ENCODE peak calls at places on chromosome 16, in nine cellular contexts. K, N, H, V, E, P, A, O and I are unnamed samples. For H3K27me3, H3K4me1 and H3K36me3, the result is how much of the 10 kb centered on the place peaks cover.

GRCh38 chr16:75789237-75789636 is 62.9 kb upstream of the CPHXL start:
- DNase-seq in K (no peak), N (no peak), H (no peak), V (no peak), E (peak), P (no peak), A (peak), O (no peak), I (no peak)

GRCh38 chr16:3461120-3461519 is 17.6 kb downstream of the NAA60 start:
- DNase-seq in K (no peak), N (no peak), H (no peak), V (no peak), E (no peak), P (no peak), A (no peak), O (peak), I (no peak)

GRCh38 chr16:2776500-2777139 is 460 bp downstream of the ELOB start:
- DNase-seq in K (no peak), N (no peak), H (peak), V (no peak), E (no peak), P (no peak), A (peak), O (no peak), I (no peak)

GRCh38 chr16:24841291-24841690 is 4.5 kb upstream of the SLC5A11 start:
- DNase-seq in K (no peak), N (no peak), H (no peak), V (no peak), E (no peak), P (no peak), A (no peak), O (no peak), I (no peak)

GRCh38 chr16:47847220-47847970 is 308.4 kb downstream of the ABCC12 start:
- DNase-seq in K (no peak), N (no peak), H (peak), V (no peak), E (no peak), P (no peak), A (no peak), O (no peak), I (peak)

GRCh38 chr16:80752563-80752962 is 51.8 kb downstream of the CDYL2 start:
- DNase-seq in K (no peak), N (no peak), H (no peak), V (no peak), E (no peak), P (no peak), A (no peak), O (no peak), I (no peak)

GRCh38 chr16:8848231-8848938 is 20.4 kb downstream of the CARHSP1 start:
- DNase-seq in K (no peak), N (peak), H (no peak), V (no peak), E (no peak), P (no peak), A (no peak), O (no peak), I (no peak)

GRCh38 chr16:14101415-14101814 is 30.3 kb downstream of the MRTFB start:
- DNase-seq in K (no peak), N (no peak), H (no peak), V (no peak), E (no peak), P (no peak), A (no peak), O (no peak), I (no peak)

GRCh38 chr16:19809121-19809635 is 75.5 kb downstream of the GPRC5B start:
- DNase-seq in K (no peak), N (peak), H (no peak), V (peak), E (no peak), P (peak), A (no peak), O (no peak), I (no peak)

GRCh38 chr16:62891-63290 is 9.3 kb downstream of the SNRNP25 start:
- DNase-seq in K (no peak), N (no peak), H (no peak), V (no peak), E (no peak), P (no peak), A (no peak), O (no peak), I (no peak)

GRCh38 chr16:24135624-24136296 is 120.4 kb upstream of the CACNG3 start:
- DNase-seq in K (no peak), N (no peak), H (no peak), V (no peak), E (no peak), P (no peak), A (no peak), O (peak), I (no peak)

GRCh38 chr16:50251375-50252081 is 14.8 kb upstream of the ADCY7 start:
- DNase-seq in K (no peak), N (no peak), H (no peak), V (no peak), E (no peak), P (no peak), A (no peak), O (no peak), I (peak)

GRCh38 chr16:14420721-14421488 is 209.2 kb downstream of the PARN start:
- DNase-seq in K (no peak), N (no peak), H (no peak), V (no peak), E (no peak), P (no peak), A (no peak), O (no peak), I (no peak)

GRCh38 chr16:9847146-9847545 is 335.1 kb downstream of the GRIN2A start:
- DNase-seq in K (no peak), N (no peak), H (no peak), V (no peak), E (no peak), P (no peak), A (no peak), O (no peak), I (no peak)

GRCh38 chr16:87652799-87653198 is 50.5 kb downstream of the JPH3 start:
- DNase-seq in K (no peak), N (no peak), H (no peak), V (no peak), E (no peak), P (no peak), A (no peak), O (no peak), I (no peak)

GRCh38 chr16:87648698-87649487 is 46.6 kb downstream of the JPH3 start:
- DNase-seq in K (no peak), N (no peak), H (no peak), V (no peak), E (no peak), P (no peak), A (no peak), O (no peak), I (no peak)

GRCh38 chr16:87654826-87655225 is 52.5 kb downstream of the JPH3 start:
- DNase-seq in K (no peak), N (no peak), H (no peak), V (no peak), E (no peak), P (no peak), A (no peak), O (no peak), I (no peak)

GRCh38 chr16:87652386-87652785 is 50.1 kb downstream of the JPH3 start:
- DNase-seq in K (no peak), N (no peak), H (no peak), V (no peak), E (no peak), P (no peak), A (no peak), O (no peak), I (no peak)

GRCh38 chr16:87653234-87653633 is 50.9 kb downstream of the JPH3 start:
- DNase-seq in K (no peak), N (no peak), H (no peak), V (no peak), E (peak), P (no peak), A (peak), O (peak), I (no peak)
- H3K27me3 ChIP-seq in K (under half), N (half or more), H (under half), V (under half), E (under half), P (half or more), A (under half), O (under half), I (under half)

GRCh38 chr16:67806428-67807147 is at the start of the genes RANBP10 and TSNAXIP1:
- DNase-seq in K (peak), N (peak), H (peak), V (peak), E (peak), P (peak), A (peak), O (peak), I (peak)
- H3K4me1 ChIP-seq in K (under half), N (under half), H (under half), V (under half), E (under half), P (under half), A (under half), O (under half), I (under half)

GRCh38 chr16:4700380-4700996 is 7.1 kb downstream of the NUDT16L1 start:
- DNase-seq in K (no peak), N (peak), H (no peak), V (peak), E (no peak), P (no peak), A (no peak), O (peak), I (no peak)

GRCh38 chr16:4699030-4699556 is 5.7 kb downstream of the NUDT16L1 start:
- DNase-seq in K (no peak), N (peak), H (peak), V (no peak), E (no peak), P (no peak), A (no peak), O (peak), I (no peak)

GRCh38 chr16:4701791-4702465 is 8.6 kb downstream of the NUDT16L1 start:
- DNase-seq in K (no peak), N (peak), H (peak), V (no peak), E (no peak), P (no peak), A (peak), O (no peak), I (no peak)

GRCh38 chr16:4702466-4702808 is 9.1 kb downstream of the NUDT16L1 start:
- DNase-seq in K (no peak), N (peak), H (no peak), V (no peak), E (no peak), P (no peak), A (peak), O (no peak), I (no peak)

DNA sequence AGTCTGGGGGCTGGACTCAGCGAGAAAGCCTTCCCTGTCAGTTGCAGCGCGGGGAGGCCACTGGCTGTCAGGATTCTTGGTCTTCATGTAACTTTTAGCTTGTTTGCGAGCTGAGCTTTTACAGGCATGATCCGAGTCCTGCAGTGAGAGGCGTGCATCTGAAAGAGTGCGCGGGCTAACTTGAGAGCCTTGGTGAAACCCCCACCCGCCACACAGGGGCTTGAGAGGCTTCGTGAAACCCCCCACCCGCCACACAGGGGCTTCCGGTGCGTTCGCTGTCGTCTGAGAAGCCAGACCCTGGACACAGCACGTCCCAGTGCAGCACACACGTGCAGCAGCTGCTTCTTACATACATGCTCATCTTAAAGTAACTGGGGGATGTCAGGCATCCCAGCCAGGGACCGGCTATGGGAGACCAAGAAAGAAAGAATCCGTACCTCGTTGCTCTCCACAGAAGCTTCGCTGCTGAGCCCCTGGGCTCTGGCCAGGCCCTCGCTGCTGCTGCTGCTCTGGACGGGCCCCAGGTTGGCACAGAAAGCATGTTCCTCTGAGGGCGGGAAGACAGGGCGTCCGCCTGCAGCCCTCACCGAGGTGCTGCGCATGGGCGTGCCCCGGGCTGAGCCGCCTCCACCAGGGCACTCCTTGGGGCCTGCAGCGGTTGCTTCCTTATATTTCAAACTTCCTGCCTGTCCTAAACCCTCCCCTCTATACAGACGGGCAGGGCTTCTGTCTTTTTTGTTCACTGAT is 7.8 kb downstream of the NUDT16L1 start:
- DNase-seq in K (peak), N (peak), H (no peak), V (no peak), E (no peak), P (no peak), A (no peak), O (no peak), I (no peak)
- H3K36me3 ChIP-seq in K (half or more), N (under half), H (under half), V (under half), E (under half), P (under half), A (under half), O (half or more), I (half or more)

GRCh38 chr16:88694221-88695087 is 8.1 kb upstream of the SNAI3 start:
- DNase-seq in K (no peak), N (no peak), H (no peak), V (no peak), E (no peak), P (no peak), A (no peak), O (no peak), I (no peak)
- H3K27me3 ChIP-seq in K (under half), N (under half), H (under half), V (under half), E (under half), P (under half), A (under half), O (under half), I (under half)

DNA sequence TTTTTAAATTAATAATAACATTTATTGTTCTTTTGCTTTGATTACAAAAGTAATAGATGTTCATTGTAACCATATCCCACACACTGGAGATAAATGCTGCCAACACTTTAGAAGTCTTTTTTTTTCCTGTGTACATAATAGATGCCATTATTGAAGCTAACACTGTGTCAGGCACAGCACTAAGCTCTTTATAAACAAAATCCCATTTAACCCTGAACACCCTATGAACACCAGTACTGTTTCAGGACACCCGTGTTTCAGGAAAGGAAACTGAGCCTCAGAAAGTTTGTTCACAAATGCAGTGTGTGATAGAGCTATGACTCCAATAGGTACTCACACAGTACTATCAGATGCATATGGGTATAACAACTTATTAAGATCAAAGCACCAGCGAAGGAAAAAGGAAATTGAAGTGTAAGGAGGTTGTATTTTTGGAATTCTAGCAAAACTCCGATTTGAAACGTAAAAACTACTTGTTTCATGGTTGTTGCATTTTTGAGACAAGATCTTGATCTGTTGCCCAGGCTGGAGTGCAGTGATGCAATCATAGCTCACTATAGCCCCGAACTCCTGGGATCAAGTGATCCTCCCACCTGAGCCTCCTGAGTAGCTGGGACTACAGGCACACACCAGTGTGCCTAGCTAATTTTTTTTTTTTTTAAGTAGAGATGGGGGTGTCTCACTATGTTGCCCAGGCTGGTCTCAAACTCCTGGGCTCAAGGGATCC is 2.0 kb upstream of the KIFC3 start:
- DNase-seq in K (no peak), N (peak), H (no peak), V (no peak), E (no peak), P (no peak), A (no peak), O (no peak), I (no peak)
- H3K4me1 ChIP-seq in K (half or more), N (half or more), H (under half), V (half or more), E (under half), P (half or more), A (half or more), O (under half), I (under half)

DNA sequence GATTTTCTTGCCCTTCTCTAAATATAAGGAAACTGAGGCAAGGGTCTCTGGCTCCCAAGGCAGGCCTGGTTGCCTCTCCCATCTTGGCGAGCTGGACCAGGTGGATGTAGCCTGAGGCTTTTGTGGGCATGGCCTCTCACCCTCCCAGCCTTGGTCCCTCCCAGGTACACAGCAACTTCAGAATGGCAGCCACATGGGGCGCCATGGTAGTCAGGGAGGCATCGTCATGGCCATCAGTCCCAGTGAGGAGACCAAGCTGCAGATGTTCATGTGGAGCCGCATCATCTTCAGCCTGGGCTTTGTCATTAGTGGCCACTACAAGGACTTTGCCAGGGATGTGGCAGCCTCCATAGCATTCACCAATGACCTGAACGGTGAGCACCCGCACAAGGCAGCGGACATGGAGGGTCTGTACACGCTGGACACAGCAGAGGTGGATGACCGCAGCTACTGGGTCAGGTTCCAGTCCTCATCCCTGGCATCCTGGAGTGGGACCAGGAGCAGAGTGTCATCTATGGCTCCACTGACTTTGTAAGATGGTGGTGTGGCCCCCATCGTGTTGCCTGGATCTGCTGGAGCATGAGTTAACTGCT is 165.8 kb upstream of the ZNF267 start:
- DNase-seq in K (no peak), N (no peak), H (no peak), V (no peak), E (no peak), P (no peak), A (no peak), O (peak), I (peak)
- H3K36me3 ChIP-seq in K (under half), N (under half), H (under half), V (under half), E (under half), P (under half), A (under half), O (under half), I (under half)

GRCh38 chr16:86578499-86579267 is at the start of gene FOXL1:
- DNase-seq in K (no peak), N (no peak), H (no peak), V (no peak), E (no peak), P (no peak), A (peak), O (peak), I (no peak)

GRCh38 chr16:86580063-86580797 is 1.9 kb downstream of the FOXL1 start:
- DNase-seq in K (no peak), N (no peak), H (no peak), V (no peak), E (no peak), P (no peak), A (no peak), O (no peak), I (no peak)

GRCh38 chr16:86580798-86581185 is 2.4 kb downstream of the FOXL1 start:
- DNase-seq in K (no peak), N (no peak), H (no peak), V (no peak), E (no peak), P (no peak), A (no peak), O (no peak), I (no peak)

GRCh38 chr16:86578056-86578455 is 293 bp upstream of the FOXL1 start:
- DNase-seq in K (no peak), N (no peak), H (no peak), V (no peak), E (no peak), P (no peak), A (peak), O (no peak), I (no peak)

DNA sequence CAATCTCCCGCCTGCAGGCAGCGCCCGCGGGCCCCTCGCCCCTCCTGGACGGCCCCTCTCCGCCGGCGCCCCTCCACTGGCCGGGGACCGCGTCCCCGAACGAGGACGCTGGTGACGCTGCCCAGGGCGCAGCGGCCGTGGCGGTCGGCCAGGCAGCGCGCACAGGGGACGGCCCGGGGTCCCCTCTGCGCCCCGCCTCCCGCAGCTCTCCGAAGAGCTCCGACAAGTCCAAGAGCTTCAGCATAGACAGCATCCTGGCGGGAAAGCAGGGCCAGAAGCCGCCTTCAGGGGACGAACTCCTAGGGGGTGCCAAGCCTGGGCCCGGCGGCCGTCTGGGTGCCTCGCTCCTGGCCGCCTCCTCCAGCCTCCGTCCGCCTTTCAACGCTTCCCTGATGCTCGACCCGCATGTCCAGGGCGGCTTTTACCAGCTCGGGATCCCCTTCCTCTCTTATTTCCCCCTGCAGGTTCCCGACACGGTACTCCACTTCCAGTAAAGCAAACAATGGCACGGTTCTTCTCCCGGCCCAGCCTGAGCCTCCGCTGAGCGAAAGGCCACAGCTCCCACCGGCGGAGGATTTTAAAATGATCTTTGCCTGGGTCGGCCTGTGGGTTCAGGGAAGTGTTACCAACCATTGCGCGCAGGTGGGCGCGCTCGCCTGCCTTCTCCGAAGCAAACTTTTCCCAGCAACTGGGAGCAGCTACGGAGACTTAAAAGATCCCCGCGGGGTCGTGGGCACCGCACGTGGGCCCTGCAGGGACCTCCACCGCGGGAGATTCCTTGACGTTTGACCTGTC is 1.1 kb downstream of the FOXL1 start:
- DNase-seq in K (no peak), N (no peak), H (no peak), V (no peak), E (no peak), P (no peak), A (no peak), O (peak), I (no peak)
- H3K27me3 ChIP-seq in K (half or more), N (half or more), H (under half), V (under half), E (half or more), P (half or more), A (half or more), O (half or more), I (under half)

GRCh38 chr16:85612801-85613608 is at the start of gene GSE1:
- DNase-seq in K (peak), N (peak), H (peak), V (peak), E (peak), P (peak), A (peak), O (peak), I (peak)
- H3K4me1 ChIP-seq in K (half or more), N (half or more), H (under half), V (half or more), E (under half), P (under half), A (half or more), O (under half), I (under half)